ENCODE peak calls at places on chromosomes 2 and 18, in four cellular contexts. Q is bronchial epithelial cell, H is adrenal gland, T is neural crest cell. R is an unnamed sample.

GRCh38 chr18:48546411-48546810 is 7.6 kb downstream of the CTIF start:
- DNase-seq in H (no peak), T (no peak), Q (no peak), R (no peak)

GRCh38 chr2:79393806-79394484 is 118.9 kb upstream of the CTNNA2 start:
- DNase-seq in T (peak; percentile 28), H (peak; percentile 80), Q (no peak), R (no peak)

GRCh38 chr2:188580738-188581137 is 289.1 kb downstream of the GULP1 start:
- DNase-seq in Q (peak; percentile 6), T (no peak), H (no peak), R (no peak)

GRCh38 chr2:19711470-19712372 is 190.1 kb downstream of the TTC32 start:
- DNase-seq in T (no peak), H (no peak), Q (peak; percentile 99), R (peak; percentile 98)

GRCh38 chr2:218896501-218897393 is 16.1 kb downstream of the WNT10A start:
- DNase-seq in T (no peak), Q (peak; percentile 49), H (no peak), R (no peak)

GRCh38 chr2:26735096-26735495 is 29.0 kb upstream of the SLC35F6 start:
- DNase-seq in T (no peak), H (peak; percentile 70), Q (peak; percentile 55), R (peak; percentile 58)

GRCh38 chr2:49973917-49974368 is 819.6 kb upstream of the FSHR start:
- DNase-seq in H (peak; percentile 24), Q (peak; percentile 24), T (peak; percentile 47), R (no peak)

GRCh38 chr2:234071664-234072063 is 21.2 kb downstream of the SPP2 start:
- DNase-seq in T (no peak), Q (no peak), H (no peak), R (no peak)

GRCh38 chr2:72128059-72128842 is 19.4 kb downstream of the CYP26B1 start:
- DNase-seq in T (no peak), H (no peak), Q (no peak), R (no peak)

GRCh38 chr2:64400733-64401500 is 53.0 kb upstream of the LGALSL start:
- DNase-seq in Q (peak; percentile 18), H (peak; percentile 74), T (no peak), R (no peak)

GRCh38 chr2:85607268-85608215 is 4.3 kb downstream of the C2orf68 start:
- DNase-seq in T (no peak), Q (no peak), H (no peak), R (no peak)

GRCh38 chr2:109351164-109351756 is 222.3 kb downstream of the SH3RF3 start:
- DNase-seq in H (peak; percentile 96), T (no peak), Q (peak; percentile 66), R (peak; percentile 41)

GRCh38 chr2:55993685-55994084 is 70.1 kb upstream of the EFEMP1 start:
- DNase-seq in H (no peak), Q (no peak), T (no peak), R (no peak)

GRCh38 chr2:223692227-223692947 is 90.2 kb upstream of the SCG2 start:
- DNase-seq in T (peak; percentile 37), Q (peak; percentile 51), H (peak; percentile 57), R (no peak)

DNA sequence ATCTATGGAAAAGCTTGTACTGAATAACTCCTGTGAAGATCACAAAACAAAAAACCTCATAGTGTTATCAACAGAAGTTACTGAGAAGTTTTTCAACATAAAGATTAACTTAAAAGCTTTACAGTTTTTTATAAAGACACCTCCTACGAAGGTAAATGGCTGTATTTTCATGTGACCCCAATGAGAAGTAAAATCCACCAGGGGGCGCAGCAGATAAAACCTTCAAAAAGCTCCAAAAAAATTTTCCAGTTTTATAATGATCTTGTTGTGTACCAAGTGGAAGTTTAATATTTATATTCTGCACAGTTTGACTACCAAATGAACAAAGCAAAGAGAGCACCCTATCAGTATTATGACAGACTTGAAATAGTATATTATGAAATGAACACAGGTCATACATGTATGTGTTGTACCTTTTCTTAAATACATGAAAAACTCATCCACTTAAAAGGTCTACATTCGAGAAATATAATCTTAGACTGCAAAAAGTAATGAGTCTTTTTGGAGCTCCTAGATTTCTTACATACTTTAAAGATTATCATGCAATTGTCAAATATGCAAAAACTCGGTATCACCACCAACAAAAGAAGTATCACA is 38.5 kb downstream of the PNO1 start:
- DNase-seq in H (peak; percentile 47), Q (peak; percentile 24), T (no peak), R (no peak)
- TF ChIP-seq CTCF in H (peak; percentile 63), Q (peak; percentile 25), T (peak; percentile 69), R (peak; percentile 67)

DNA sequence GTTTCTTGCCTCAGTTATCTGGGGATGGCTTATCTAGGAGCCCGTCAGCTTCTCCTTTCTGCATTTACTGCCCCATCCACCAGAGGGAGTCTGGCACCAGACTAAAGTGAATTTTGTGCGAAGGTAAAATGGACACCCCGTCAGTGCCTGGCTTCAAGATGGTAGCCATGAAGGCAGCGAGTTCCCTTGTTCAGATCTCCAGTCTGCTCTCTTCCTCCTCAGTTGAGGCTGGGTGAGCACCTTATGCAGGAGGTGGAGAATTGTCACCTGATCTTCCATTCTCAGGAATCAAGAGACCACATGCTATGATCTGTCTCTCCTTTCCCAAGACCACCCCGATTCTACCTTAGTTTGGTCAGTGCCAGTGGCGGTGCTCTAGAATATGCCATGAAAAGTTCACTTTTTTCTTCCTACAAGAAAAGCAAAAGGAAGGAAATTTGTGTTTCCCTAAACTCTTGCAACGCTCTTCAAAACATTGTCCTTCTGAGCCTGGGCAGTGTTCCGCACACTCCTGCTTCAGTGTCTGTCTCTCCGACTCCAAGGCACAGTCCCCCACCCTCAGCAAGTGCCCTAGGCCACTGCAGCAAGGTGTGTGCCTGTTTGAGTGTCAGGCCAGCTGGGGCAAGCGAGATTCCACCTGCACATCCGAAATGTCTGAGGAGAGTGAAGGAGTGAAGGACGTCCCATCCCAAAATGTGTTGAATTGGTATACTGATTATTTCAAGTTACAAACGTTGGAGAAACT is 168.6 kb downstream of the SS18 start:
- DNase-seq in H (peak; percentile 48), T (peak; percentile 3), Q (peak; percentile 8), R (no peak)
- TF ChIP-seq CTCF in H (peak; percentile 63), T (peak; percentile 65), Q (peak; percentile 56), R (peak; percentile 60)

GRCh38 chr2:33782395-33783239 is 183.5 kb upstream of the FAM98A start:
- DNase-seq in H (no peak), Q (no peak), T (no peak), R (no peak)
- TF ChIP-seq CTCF in H (no peak), Q (no peak), T (no peak), R (peak; percentile 32)

GRCh38 chr2:15653806-15654726 is 62.4 kb downstream of the DDX1 start:
- DNase-seq in T (no peak), Q (no peak), H (no peak), R (no peak)

GRCh38 chr2:15655123-15655887 is 63.6 kb downstream of the DDX1 start:
- DNase-seq in Q (no peak), H (no peak), T (no peak), R (no peak)

GRCh38 chr2:15656090-15656489 is 64.4 kb downstream of the DDX1 start:
- DNase-seq in H (no peak), Q (no peak), T (no peak), R (no peak)

GRCh38 chr2:15652316-15653276 is 60.9 kb downstream of the DDX1 start:
- DNase-seq in Q (no peak), T (no peak), H (no peak), R (no peak)

GRCh38 chr2:15654727-15655073 is 63.0 kb downstream of the DDX1 start:
- DNase-seq in T (no peak), H (no peak), Q (no peak), R (no peak)
- TF ChIP-seq CTCF in T (no peak), H (no peak), Q (no peak), R (no peak)

GRCh38 chr2:237603718-237604362 is 13.3 kb upstream of the RAB17 start:
- DNase-seq in T (no peak), H (no peak), Q (peak; percentile 29), R (no peak)

GRCh38 chr2:237604391-237604790 is 13.9 kb upstream of the RAB17 start:
- DNase-seq in T (no peak), H (no peak), Q (no peak), R (no peak)

GRCh38 chr2:237602409-237602808 is 11.9 kb upstream of the RAB17 start:
- DNase-seq in Q (no peak), H (no peak), T (no peak), R (no peak)

GRCh38 chr2:237603049-237603717 is 12.6 kb upstream of the RAB17 start:
- DNase-seq in H (no peak), T (no peak), Q (no peak), R (no peak)

DNA sequence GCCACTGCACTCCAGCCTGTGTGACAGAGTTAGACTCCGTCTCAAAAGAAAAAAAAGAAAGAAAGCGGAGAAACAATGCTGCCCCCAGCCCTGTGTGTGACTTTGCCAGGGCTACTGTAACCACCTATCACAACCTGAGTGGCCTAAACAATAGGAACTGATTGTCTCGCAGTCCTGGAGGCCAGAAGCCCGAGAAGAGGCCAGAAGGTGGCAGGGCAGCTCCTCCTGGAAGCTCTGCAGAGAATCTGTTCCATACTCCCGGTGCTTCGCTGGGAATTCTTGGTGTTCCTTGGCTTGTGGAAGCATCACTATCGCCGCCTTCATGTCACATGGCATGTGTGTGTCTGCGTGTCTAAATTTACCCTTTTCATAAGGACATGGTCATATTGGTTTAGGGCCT is 14.4 kb upstream of the RAB17 start:
- DNase-seq in Q (no peak), T (no peak), H (no peak), R (no peak)
- TF ChIP-seq CTCF in Q (peak; percentile 17), T (peak; percentile 18), H (no peak), R (peak; percentile 36)

DNA sequence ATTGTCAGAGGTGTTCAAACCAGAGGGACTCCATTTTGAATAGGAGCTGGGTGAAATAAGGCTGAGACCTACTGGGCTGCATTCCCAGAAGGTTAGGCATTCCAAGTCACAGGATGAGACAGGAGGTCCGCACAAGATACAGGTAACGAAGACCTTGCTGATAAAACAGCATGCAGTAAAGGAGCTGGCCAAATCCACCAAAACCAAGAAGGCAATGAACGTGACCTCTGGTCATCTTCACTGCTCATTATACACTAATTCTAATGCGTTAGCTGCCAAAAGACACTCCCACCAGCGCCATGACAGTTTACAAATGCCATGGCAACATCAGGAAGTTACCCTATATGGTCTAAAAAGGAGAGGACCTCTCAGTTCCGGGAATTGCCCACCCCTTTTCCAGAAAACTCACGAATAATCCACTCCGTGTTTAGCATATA is 10.6 kb downstream of the SH3YL1 start:
- DNase-seq in T (no peak), H (no peak), Q (no peak), R (no peak)
- TF ChIP-seq CTCF in T (no peak), H (no peak), Q (no peak), R (no peak)

GRCh38 chr2:201643216-201643651 is at the start of gene TMEM237:
- DNase-seq in Q (peak; percentile 65), H (peak; percentile 48), T (peak; percentile 33), R (no peak)
- TF ChIP-seq CTCF in Q (no peak), H (no peak), T (no peak), R (no peak)

DNA sequence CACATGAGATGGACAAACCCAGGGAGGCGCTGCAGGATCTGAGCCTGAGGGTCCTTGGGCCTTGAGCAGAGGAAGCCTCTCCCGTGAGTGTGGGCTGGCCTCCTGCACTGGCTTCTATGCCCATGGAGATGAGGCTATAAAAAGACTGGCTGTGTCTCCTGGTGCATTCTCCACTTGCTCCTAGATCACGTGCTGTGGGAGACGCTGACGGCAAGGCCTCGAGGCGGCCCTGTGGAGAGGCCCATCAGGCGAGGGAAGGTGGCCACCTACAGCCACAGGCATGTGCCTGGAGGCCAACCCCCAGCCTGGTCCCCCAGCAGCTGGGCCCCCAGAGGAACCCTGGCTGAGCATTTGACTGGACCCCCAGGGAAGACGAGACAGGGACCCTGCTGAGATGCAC is 198.9 kb downstream of the TWIST2 start:
- DNase-seq in H (no peak), T (no peak), Q (no peak), R (no peak)
- TF ChIP-seq CTCF in H (no peak), T (no peak), Q (no peak), R (no peak)